ENCODE peak calls at places on chromosomes 11 and 22, in six cellular contexts. X is CD8-positive, alpha-beta memory T cell; H is substantia nigra; K is esophagus squamous epithelium; D is neural progenitor cell; Y is body of pancreas. G is an unnamed sample.
A peak's percentile ranks its signal among the peaks of the same experiment; 100 is the strongest.

GRCh38 chr22:20584029-20584871 is 76.8 kb downstream of the MED15 start:
- DNase-seq in X (no peak), H (no peak), K (no peak), D (no peak), Y (no peak), G (no peak)

GRCh38 chr11:113593698-113594308 is 112.3 kb downstream of the TMPRSS5 start:
- DNase-seq in X (no peak), H (no peak), K (no peak), D (no peak), Y (no peak), G (no peak)

GRCh38 chr22:35627267-35628041 is 10.3 kb upstream of the MB start:
- DNase-seq in X (peak; percentile 19), H (peak; percentile 26), K (no peak), D (peak; percentile 81), Y (peak; percentile 91), G (no peak)

GRCh38 chr22:49871482-49871881 is 17.8 kb downstream of the ZBED4 start:
- DNase-seq in X (no peak), H (no peak), K (no peak), D (no peak), Y (no peak), G (no peak)

GRCh38 chr11:131739243-131739882 is 368.9 kb downstream of the NTM start:
- DNase-seq in X (no peak), H (no peak), K (no peak), D (peak; percentile 40), Y (no peak), G (no peak)

GRCh38 chr22:29820941-29821789 is 16.9 kb downstream of the ASCC2 start:
- DNase-seq in X (no peak), H (peak; percentile 11), K (no peak), D (no peak), Y (peak; percentile 68), G (no peak)

GRCh38 chr11:80855975-80856524 is 1415.2 kb upstream of the TENM4 start:
- DNase-seq in X (no peak), H (no peak), K (no peak), D (no peak), Y (no peak), G (no peak)

GRCh38 chr11:26844963-26845362 is 123.1 kb upstream of the SLC5A12 start:
- DNase-seq in X (no peak), H (no peak), K (no peak), D (no peak), Y (no peak), G (no peak)

GRCh38 chr11:7278314-7278917 is 26.7 kb downstream of the SYT9 start:
- DNase-seq in X (no peak), H (no peak), K (no peak), D (peak; percentile 65), Y (peak; percentile 34), G (no peak)

GRCh38 chr11:56910785-56911184 is 77.9 kb upstream of the OR5AK2 start:
- DNase-seq in X (no peak), H (no peak), K (no peak), D (no peak), Y (no peak), G (no peak)

GRCh38 chr11:68145120-68145866 is 24.1 kb upstream of the CHKA start:
- DNase-seq in X (no peak), H (no peak), K (no peak), D (no peak), Y (peak; percentile 81), G (no peak)

GRCh38 chr11:74050465-74050864 is 41.6 kb upstream of the UCP3 start:
- DNase-seq in X (no peak), H (no peak), K (no peak), D (no peak), Y (no peak), G (no peak)

GRCh38 chr22:19522190-19522880 is 1.9 kb downstream of the CLDN5 start:
- DNase-seq in X (no peak), H (peak; percentile 72), K (no peak), D (no peak), Y (no peak), G (peak; percentile 32)

GRCh38 chr11:134052988-134053945 is 15.6 kb upstream of the JAM3 start:
- DNase-seq in X (no peak), H (no peak), K (no peak), D (no peak), Y (no peak), G (no peak)

GRCh38 chr11:14894657-14895598 is 2.9 kb upstream of the CYP2R1 start:
- DNase-seq in X (no peak), H (peak; percentile 13), K (no peak), D (no peak), Y (peak; percentile 15), G (no peak)

GRCh38 chr22:50521710-50522109 is 3.7 kb downstream of the SCO2 start:
- DNase-seq in X (no peak), H (no peak), K (no peak), D (no peak), Y (no peak), G (no peak)

GRCh38 chr11:114215871-114216803 is 80.1 kb upstream of the NNMT start:
- DNase-seq in X (no peak), H (no peak), K (no peak), D (no peak), Y (no peak), G (no peak)

GRCh38 chr11:10307022-10307410 is 2.1 kb downstream of the ADM start:
- DNase-seq in X (no peak), H (no peak), K (no peak), D (no peak), Y (no peak), G (no peak)

GRCh38 chr11:111388842-111389241 is 9.8 kb upstream of the POU2AF1 start:
- DNase-seq in X (no peak), H (no peak), K (no peak), D (no peak), Y (no peak), G (no peak)

GRCh38 chr11:61671527-61671926 is 8.7 kb upstream of the DAGLA start:
- DNase-seq in X (no peak), H (no peak), K (no peak), D (peak; percentile 68), Y (peak; percentile 88), G (no peak)

GRCh38 chr11:86955674-86956522 is 703 bp upstream of the FZD4 start:
- DNase-seq in X (no peak), H (peak; percentile 51), K (no peak), D (peak; percentile 93), Y (peak; percentile 90), G (peak; percentile 51)

GRCh38 chr22:47168900-47169800 is 406.7 kb downstream of the TBC1D22A start:
- DNase-seq in X (no peak), H (no peak), K (no peak), D (peak; percentile 35), Y (peak; percentile 50), G (no peak)

GRCh38 chr11:31687256-31687655 is 123.9 kb downstream of the PAX6 start:
- DNase-seq in X (no peak), H (no peak), K (no peak), D (no peak), Y (no peak), G (no peak)

GRCh38 chr11:109112748-109113378 is 309.1 kb upstream of the C11orf87 start:
- DNase-seq in X (no peak), H (no peak), K (no peak), D (no peak), Y (peak; percentile 28), G (no peak)

GRCh38 chr11:2390871-2391662 is 9.5 kb upstream of the TSSC4 start:
- DNase-seq in X (no peak), H (no peak), K (no peak), D (peak; percentile 41), Y (no peak), G (peak; percentile 73)

GRCh38 chr22:24424901-24425775 is 2.3 kb upstream of the ADORA2A start:
- DNase-seq in X (no peak), H (no peak), K (no peak), D (no peak), Y (no peak), G (no peak)
- H3K27ac ChIP-seq in X (no peak overlapping the region), H (peak overlapping the region; percentile 12), K (no peak overlapping the region), D (no peak overlapping the region), Y (no peak overlapping the region), G (peak overlapping the region; percentile 36)

DNA sequence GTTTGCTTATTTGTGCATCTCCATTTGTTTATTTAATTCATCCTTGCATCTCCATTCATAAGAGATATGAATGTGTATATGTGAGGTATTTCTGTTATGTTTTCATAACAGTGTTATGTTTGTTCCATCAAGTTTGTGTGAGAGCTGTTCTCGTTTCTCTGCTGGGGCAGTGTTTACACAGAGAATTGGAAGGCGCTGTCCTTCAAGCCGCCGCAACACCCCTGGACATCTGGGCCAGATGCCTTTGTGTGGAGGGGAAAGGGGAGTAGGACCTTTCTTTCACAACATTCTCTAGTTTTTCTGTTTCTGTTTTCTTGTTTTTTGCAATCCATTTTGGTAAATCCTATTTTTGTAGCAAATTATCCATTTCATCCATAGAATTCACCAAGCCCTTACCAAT is 7.0 kb upstream of the TM7SF2 start:
- DNase-seq in X (no peak), H (no peak), K (no peak), D (no peak), Y (no peak), G (no peak)
- H3K27ac ChIP-seq in X (no peak overlapping the region), H (peak overlapping the region; percentile 89), K (peak overlapping the region; percentile 17), D (no peak overlapping the region), Y (peak overlapping the region; percentile 72), G (peak overlapping the region; percentile 92)

GRCh38 chr11:35136311-35136710 is 2.7 kb upstream of the CD44 start:
- DNase-seq in X (no peak), H (no peak), K (no peak), D (no peak), Y (no peak), G (no peak)

GRCh38 chr11:35131760-35132159 is 7.2 kb upstream of the CD44 start:
- DNase-seq in X (no peak), H (no peak), K (no peak), D (no peak), Y (no peak), G (no peak)

GRCh38 chr11:35133656-35134055 is 5.3 kb upstream of the CD44 start:
- DNase-seq in X (no peak), H (no peak), K (no peak), D (no peak), Y (no peak), G (no peak)

GRCh38 chr11:35135222-35135621 is 3.7 kb upstream of the CD44 start:
- DNase-seq in X (no peak), H (no peak), K (no peak), D (no peak), Y (peak; percentile 18), G (no peak)

DNA sequence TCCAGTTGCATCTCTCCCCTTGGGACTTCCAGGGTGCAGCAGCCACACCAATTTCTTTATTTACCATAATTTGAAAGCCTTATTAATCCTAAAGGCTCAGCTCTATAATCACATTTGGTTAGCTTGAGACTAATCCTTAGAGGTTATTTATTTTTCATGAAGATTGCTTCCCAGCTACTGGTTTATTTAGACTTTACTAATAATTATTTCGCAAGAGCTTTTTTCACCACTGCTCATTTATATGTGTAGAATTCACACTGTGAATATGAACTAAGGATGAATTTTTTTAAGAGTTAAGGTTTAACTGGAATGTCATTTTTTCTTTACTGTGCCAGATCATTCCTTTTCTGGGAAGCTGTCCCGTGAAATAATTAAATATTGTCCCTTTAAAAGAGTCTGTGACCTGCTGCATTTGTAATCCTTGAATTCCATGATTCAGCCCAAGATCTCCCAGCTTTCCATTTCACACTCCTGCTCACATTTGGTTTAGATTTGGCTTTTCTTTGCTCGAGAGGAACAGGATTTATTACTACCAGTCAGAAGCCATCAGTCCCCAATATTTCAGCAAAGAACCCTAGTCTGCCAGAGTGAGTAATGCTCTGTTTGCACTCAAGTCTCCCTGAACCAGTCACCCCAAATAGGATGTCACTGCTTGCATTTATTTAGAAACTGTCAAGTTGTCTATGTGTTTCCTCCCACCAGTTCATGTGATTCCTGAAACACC is 4.4 kb upstream of the CD44 start:
- DNase-seq in X (no peak), H (no peak), K (no peak), D (no peak), Y (no peak), G (no peak)
- H3K27ac ChIP-seq in X (no peak overlapping the region), H (no peak overlapping the region), K (no peak overlapping the region), D (no peak overlapping the region), Y (peak overlapping the region; percentile 28), G (no peak overlapping the region)

GRCh38 chr11:282171-282570 is 4.0 kb downstream of the NLRP6 start:
- DNase-seq in X (no peak), H (no peak), K (no peak), D (no peak), Y (no peak), G (no peak)
- H3K27ac ChIP-seq in X (no peak overlapping the region), H (no peak overlapping the region), K (no peak overlapping the region), D (no peak overlapping the region), Y (no peak overlapping the region), G (no peak overlapping the region)

G was measured in caudate nucleus.